ENCODE peak calls at places on chromosomes 4 and X, in seven cellular contexts. U is GF-D8, C is head of caudate nucleus, J is fibroblast of lung, W is tibial artery, K is fibroblast of pulmonary artery, T is heart right ventricle. A is an unnamed sample.

GRCh38 chr4:21992330-21992729 is 43.8 kb upstream of the KCNIP4 start:
- DNase-seq in U (no peak), C (no peak), J (peak; percentile 76), W (no peak), K (peak; percentile 68), T (no peak), A (no peak)

GRCh38 chr4:108426493-108426892 is 193.9 kb upstream of the RPL34 start:
- DNase-seq in U (no peak), C (no peak), J (peak; percentile 84), W (no peak), K (no peak), T (no peak), A (no peak)

GRCh38 chr4:1739358-1739757 is 18.0 kb downstream of the TACC3 start:
- DNase-seq in U (no peak), C (no peak), J (no peak), W (no peak), K (no peak), T (no peak), A (no peak)

GRCh38 chr4:118683513-118683912 is 1.7 kb upstream of the METTL14 start:
- DNase-seq in U (peak; percentile 27), C (no peak), J (no peak), W (no peak), K (no peak), T (no peak), A (no peak)

GRCh38 chrX:6941041-6941440 is 206.5 kb upstream of the STS start:
- DNase-seq in U (no peak), C (no peak), J (peak; percentile 13), W (no peak), K (no peak), T (no peak), A (no peak)

GRCh38 chr4:57249083-57249482 is 138.9 kb upstream of the IGFBP7 start:
- DNase-seq in U (no peak), C (no peak), J (peak; percentile 86), W (no peak), K (peak; percentile 43), T (no peak), A (no peak)

GRCh38 chrX:20240201-20240600 is 26.5 kb downstream of the RPS6KA3 start:
- DNase-seq in U (no peak), C (no peak), J (peak; percentile 54), W (no peak), K (peak; percentile 46), T (no peak), A (no peak)

GRCh38 chr4:126899382-126899801 is 733.4 kb upstream of the INTU start:
- DNase-seq in U (no peak), C (no peak), J (peak; percentile 97), W (no peak), K (peak; percentile 80), T (peak; percentile 50), A (no peak)

GRCh38 chrX:64230123-64230970 is at the start of gene ASB12:
- DNase-seq in U (no peak), C (no peak), J (no peak), W (no peak), K (no peak), T (peak; percentile 5), A (no peak)

GRCh38 chr4:1870328-1870577 is 940 bp upstream of the NSD2 start:
- DNase-seq in U (peak; percentile 31), C (peak; percentile 64), J (peak; percentile 80), W (peak; percentile 84), K (peak; percentile 75), T (peak; percentile 86), A (no peak)

GRCh38 chrX:79592259-79592658 is 225.1 kb upstream of the ITM2A start:
- DNase-seq in U (no peak), C (no peak), J (no peak), W (no peak), K (no peak), T (no peak), A (no peak)

GRCh38 chr4:154329939-154330338 is 161.7 kb downstream of the DCHS2 start:
- DNase-seq in U (no peak), C (no peak), J (no peak), W (peak; percentile 58), K (peak; percentile 66), T (no peak), A (no peak)

GRCh38 chrX:151970661-151971060 is 3.8 kb downstream of the GABRE start:
- DNase-seq in U (no peak), C (no peak), J (peak; percentile 94), W (peak; percentile 77), K (peak; percentile 94), T (peak; percentile 50), A (no peak)

GRCh38 chr4:78710536-78710935 is 65.6 kb upstream of the BMP2K start:
- DNase-seq in U (no peak), C (no peak), J (peak; percentile 68), W (no peak), K (no peak), T (no peak), A (no peak)

GRCh38 chr4:56959064-56959463 is 18.3 kb downstream of the NOA1 start:
- DNase-seq in U (no peak), C (no peak), J (no peak), W (no peak), K (no peak), T (no peak), A (no peak)

GRCh38 chrX:63281465-63281864 is 69.7 kb downstream of the SPIN4 start:
- DNase-seq in U (no peak), C (no peak), J (no peak), W (no peak), K (no peak), T (no peak), A (no peak)

GRCh38 chr4:100593933-100594332 is 76.1 kb upstream of the EMCN start:
- DNase-seq in U (peak; percentile 57), C (no peak), J (no peak), W (no peak), K (no peak), T (no peak), A (no peak)

GRCh38 chr4:76091052-76091451 is 16.5 kb downstream of the ART3 start:
- DNase-seq in U (no peak), C (no peak), J (no peak), W (no peak), K (no peak), T (no peak), A (no peak)

GRCh38 chrX:106894392-106894909 is 8.7 kb downstream of the RIPPLY1 start:
- DNase-seq in U (no peak), C (peak; percentile 47), J (peak; percentile 70), W (peak; percentile 33), K (peak; percentile 80), T (peak; percentile 21), A (peak; percentile 40)

GRCh38 chr4:182478475-182478874 is 235.3 kb downstream of the TENM3 start:
- DNase-seq in U (no peak), C (no peak), J (peak; percentile 28), W (no peak), K (peak; percentile 65), T (no peak), A (peak; percentile 23)

GRCh38 chr4:176883681-176884418 is 91.1 kb upstream of the VEGFC start:
- DNase-seq in U (no peak), C (no peak), J (peak; percentile 95), W (no peak), K (peak; percentile 57), T (no peak), A (no peak)

GRCh38 chr4:85669204-85669603 is 194.3 kb downstream of the ARHGAP24 start:
- DNase-seq in U (no peak), C (no peak), J (no peak), W (no peak), K (no peak), T (no peak), A (no peak)

GRCh38 chrX:18210470-18210869 is 10.2 kb downstream of the BEND2 start:
- DNase-seq in U (no peak), C (no peak), J (peak; percentile 2), W (no peak), K (peak; percentile 2), T (no peak), A (peak; percentile 32)

GRCh38 chr4:177006331-177006730 is 213.6 kb upstream of the VEGFC start:
- DNase-seq in U (no peak), C (no peak), J (no peak), W (no peak), K (no peak), T (no peak), A (no peak)

GRCh38 chr4:146709956-146710355 is 71.3 kb downstream of the POU4F2 start:
- DNase-seq in U (no peak), C (no peak), J (no peak), W (no peak), K (no peak), T (no peak), A (no peak)

GRCh38 chr4:141462361-141462760 is 174.0 kb upstream of the IL15 start:
- DNase-seq in U (no peak), C (no peak), J (no peak), W (no peak), K (no peak), T (no peak), A (no peak)

GRCh38 chrX:108399427-108400165 is 38.6 kb downstream of the COL4A6 start:
- DNase-seq in U (no peak), C (no peak), J (peak; percentile 16), W (no peak), K (peak; percentile 49), T (no peak), A (no peak)

GRCh38 chr4:10180927-10181744 is 64.5 kb upstream of the WDR1 start:
- DNase-seq in U (peak; percentile 98), C (no peak), J (peak; percentile 7), W (no peak), K (peak; percentile 97), T (no peak), A (peak; percentile 93)

GRCh38 chrX:81308086-81308852 is 106.4 kb downstream of the SH3BGRL start:
- DNase-seq in U (peak; percentile 51), C (no peak), J (no peak), W (no peak), K (no peak), T (no peak), A (no peak)

GRCh38 chr4:68256284-68256683 is 10.8 kb upstream of the TMPRSS11B start:
- DNase-seq in U (no peak), C (no peak), J (peak; percentile 42), W (no peak), K (peak; percentile 34), T (no peak), A (no peak)

GRCh38 chr4:151267822-151268535 is 9.0 kb upstream of the PRSS48 start:
- DNase-seq in U (no peak), C (no peak), J (peak; percentile 14), W (no peak), K (no peak), T (no peak), A (no peak)

GRCh38 chr4:179624768-179625181 is 2182.5 kb upstream of the AGA start:
- DNase-seq in U (no peak), C (no peak), J (peak; percentile 90), W (no peak), K (peak; percentile 25), T (no peak), A (no peak)